ENCODE peak calls at places on chromosomes 5 and 9, in seven cellular contexts. One of them, this sample, is unnamed.

GRCh38 chr5:179795049-179795862 is 1.5 kb downstream of the LTC4S start:
- DNase-seq in brain microvascular endothelial cell: no peak
- DNase-seq in CD4-positive, alpha-beta memory T cell: no peak
- DNase-seq in GM04503: no peak
- DNase-seq in nucleus accumbens: no peak
- DNase-seq in AG09319: no peak
- DNase-seq in stimulated activated CD4-positive, alpha-beta T cell treated with anti-CD3 and anti-CD28 coated beads, Interleukin-15, amount 100 ng/mL, for 48 hours: no peak
- DNase-seq in this sample: no peak

GRCh38 chr5:120582635-120583034 is 118.5 kb downstream of the PRR16 start:
- DNase-seq in brain microvascular endothelial cell: no peak
- DNase-seq in nucleus accumbens: no peak
- DNase-seq in AG09319: no peak
- DNase-seq in stimulated activated CD4-positive, alpha-beta T cell treated with anti-CD3 and anti-CD28 coated beads, Interleukin-15, amount 100 ng/mL, for 48 hours: no peak
- DNase-seq in GM04503: no peak
- DNase-seq in CD4-positive, alpha-beta memory T cell: no peak
- DNase-seq in this sample: no peak

GRCh38 chr9:96875460-96876142 is 21.3 kb upstream of the ZNF782 start:
- DNase-seq in GM04503: no peak
- DNase-seq in brain microvascular endothelial cell: peak; percentile 74
- DNase-seq in nucleus accumbens: peak; percentile 66
- DNase-seq in AG09319: no peak
- DNase-seq in stimulated activated CD4-positive, alpha-beta T cell treated with anti-CD3 and anti-CD28 coated beads, Interleukin-15, amount 100 ng/mL, for 48 hours: peak; percentile 46
- DNase-seq in CD4-positive, alpha-beta memory T cell: peak; percentile 15
- DNase-seq in this sample: peak; percentile 92

GRCh38 chr5:68071731-68072130 is 143.8 kb upstream of the PIK3R1 start:
- DNase-seq in stimulated activated CD4-positive, alpha-beta T cell treated with anti-CD3 and anti-CD28 coated beads, Interleukin-15, amount 100 ng/mL, for 48 hours: no peak
- DNase-seq in nucleus accumbens: no peak
- DNase-seq in GM04503: no peak
- DNase-seq in CD4-positive, alpha-beta memory T cell: no peak
- DNase-seq in AG09319: no peak
- DNase-seq in brain microvascular endothelial cell: no peak
- DNase-seq in this sample: peak; percentile 9

GRCh38 chr9:80410106-80410505 is 838.3 kb downstream of the TLE4 start:
- DNase-seq in brain microvascular endothelial cell: peak; percentile 43
- DNase-seq in stimulated activated CD4-positive, alpha-beta T cell treated with anti-CD3 and anti-CD28 coated beads, Interleukin-15, amount 100 ng/mL, for 48 hours: no peak
- DNase-seq in AG09319: no peak
- DNase-seq in GM04503: no peak
- DNase-seq in CD4-positive, alpha-beta memory T cell: no peak
- DNase-seq in nucleus accumbens: peak; percentile 4
- DNase-seq in this sample: no peak

GRCh38 chr5:93746406-93747056 is 5.1 kb upstream of the POU5F2 start:
- DNase-seq in nucleus accumbens: no peak
- DNase-seq in AG09319: no peak
- DNase-seq in CD4-positive, alpha-beta memory T cell: no peak
- DNase-seq in brain microvascular endothelial cell: peak; percentile 28
- DNase-seq in stimulated activated CD4-positive, alpha-beta T cell treated with anti-CD3 and anti-CD28 coated beads, Interleukin-15, amount 100 ng/mL, for 48 hours: no peak
- DNase-seq in GM04503: no peak
- DNase-seq in this sample: no peak

GRCh38 chr9:121748080-121748479 is 96.6 kb downstream of the DAB2IP start:
- DNase-seq in AG09319: no peak
- DNase-seq in nucleus accumbens: no peak
- DNase-seq in stimulated activated CD4-positive, alpha-beta T cell treated with anti-CD3 and anti-CD28 coated beads, Interleukin-15, amount 100 ng/mL, for 48 hours: no peak
- DNase-seq in brain microvascular endothelial cell: peak; percentile 16
- DNase-seq in GM04503: no peak
- DNase-seq in CD4-positive, alpha-beta memory T cell: no peak
- DNase-seq in this sample: no peak

GRCh38 chr5:168747987-168748777 is 169.0 kb upstream of the PANK3 start:
- DNase-seq in nucleus accumbens: no peak
- DNase-seq in GM04503: no peak
- DNase-seq in CD4-positive, alpha-beta memory T cell: no peak
- DNase-seq in brain microvascular endothelial cell: no peak
- DNase-seq in AG09319: no peak
- DNase-seq in stimulated activated CD4-positive, alpha-beta T cell treated with anti-CD3 and anti-CD28 coated beads, Interleukin-15, amount 100 ng/mL, for 48 hours: peak; percentile 55
- DNase-seq in this sample: peak; percentile 79

GRCh38 chr9:76593011-76593347 is 134.0 kb downstream of the GCNT1 start:
- DNase-seq in GM04503: no peak
- DNase-seq in brain microvascular endothelial cell: no peak
- DNase-seq in CD4-positive, alpha-beta memory T cell: no peak
- DNase-seq in AG09319: no peak
- DNase-seq in nucleus accumbens: no peak
- DNase-seq in stimulated activated CD4-positive, alpha-beta T cell treated with anti-CD3 and anti-CD28 coated beads, Interleukin-15, amount 100 ng/mL, for 48 hours: no peak
- DNase-seq in this sample: no peak

GRCh38 chr9:15403155-15403554 is 19.5 kb upstream of the SNAPC3 start:
- DNase-seq in brain microvascular endothelial cell: no peak
- DNase-seq in AG09319: no peak
- DNase-seq in GM04503: no peak
- DNase-seq in nucleus accumbens: no peak
- DNase-seq in CD4-positive, alpha-beta memory T cell: no peak
- DNase-seq in stimulated activated CD4-positive, alpha-beta T cell treated with anti-CD3 and anti-CD28 coated beads, Interleukin-15, amount 100 ng/mL, for 48 hours: no peak
- DNase-seq in this sample: peak; percentile 62

GRCh38 chr9:89877051-89878002 is 272.5 kb downstream of the GADD45G start:
- DNase-seq in GM04503: no peak
- DNase-seq in brain microvascular endothelial cell: no peak
- DNase-seq in nucleus accumbens: no peak
- DNase-seq in AG09319: no peak
- DNase-seq in CD4-positive, alpha-beta memory T cell: no peak
- DNase-seq in stimulated activated CD4-positive, alpha-beta T cell treated with anti-CD3 and anti-CD28 coated beads, Interleukin-15, amount 100 ng/mL, for 48 hours: no peak
- DNase-seq in this sample: no peak

GRCh38 chr5:151157426-151158286 is at the start of gene ANXA6:
- DNase-seq in nucleus accumbens: peak; percentile 80
- DNase-seq in GM04503: no peak
- DNase-seq in AG09319: no peak
- DNase-seq in CD4-positive, alpha-beta memory T cell: peak; percentile 71
- DNase-seq in brain microvascular endothelial cell: peak; percentile 72
- DNase-seq in stimulated activated CD4-positive, alpha-beta T cell treated with anti-CD3 and anti-CD28 coated beads, Interleukin-15, amount 100 ng/mL, for 48 hours: peak; percentile 62
- DNase-seq in this sample: peak; percentile 66

GRCh38 chr5:6125781-6126180 is 252.6 kb downstream of the MED10 start:
- DNase-seq in nucleus accumbens: no peak
- DNase-seq in stimulated activated CD4-positive, alpha-beta T cell treated with anti-CD3 and anti-CD28 coated beads, Interleukin-15, amount 100 ng/mL, for 48 hours: no peak
- DNase-seq in AG09319: no peak
- DNase-seq in CD4-positive, alpha-beta memory T cell: no peak
- DNase-seq in brain microvascular endothelial cell: peak; percentile 1
- DNase-seq in GM04503: no peak
- DNase-seq in this sample: no peak

GRCh38 chr9:110573305-110573704 is 6.2 kb downstream of the SVEP1 start:
- DNase-seq in GM04503: no peak
- DNase-seq in nucleus accumbens: no peak
- DNase-seq in CD4-positive, alpha-beta memory T cell: no peak
- DNase-seq in AG09319: no peak
- DNase-seq in stimulated activated CD4-positive, alpha-beta T cell treated with anti-CD3 and anti-CD28 coated beads, Interleukin-15, amount 100 ng/mL, for 48 hours: no peak
- DNase-seq in brain microvascular endothelial cell: no peak
- DNase-seq in this sample: no peak

GRCh38 chr5:5340206-5340729 is 82.2 kb upstream of the ICE1 start:
- DNase-seq in CD4-positive, alpha-beta memory T cell: no peak
- DNase-seq in stimulated activated CD4-positive, alpha-beta T cell treated with anti-CD3 and anti-CD28 coated beads, Interleukin-15, amount 100 ng/mL, for 48 hours: no peak
- DNase-seq in nucleus accumbens: peak; percentile 45
- DNase-seq in AG09319: peak; percentile 69
- DNase-seq in GM04503: peak; percentile 84
- DNase-seq in brain microvascular endothelial cell: peak; percentile 97
- DNase-seq in this sample: peak; percentile 92

GRCh38 chr9:87884578-87885459 is 2.1 kb downstream of the SPATA31E1 start:
- DNase-seq in CD4-positive, alpha-beta memory T cell: no peak
- DNase-seq in nucleus accumbens: no peak
- DNase-seq in stimulated activated CD4-positive, alpha-beta T cell treated with anti-CD3 and anti-CD28 coated beads, Interleukin-15, amount 100 ng/mL, for 48 hours: no peak
- DNase-seq in GM04503: no peak
- DNase-seq in AG09319: no peak
- DNase-seq in brain microvascular endothelial cell: no peak
- DNase-seq in this sample: no peak

GRCh38 chr9:3224931-3225330 is 300.9 kb downstream of the RFX3 start:
- DNase-seq in brain microvascular endothelial cell: no peak
- DNase-seq in GM04503: no peak
- DNase-seq in stimulated activated CD4-positive, alpha-beta T cell treated with anti-CD3 and anti-CD28 coated beads, Interleukin-15, amount 100 ng/mL, for 48 hours: no peak
- DNase-seq in CD4-positive, alpha-beta memory T cell: no peak
- DNase-seq in AG09319: no peak
- DNase-seq in nucleus accumbens: no peak
- DNase-seq in this sample: no peak

GRCh38 chr5:132013711-132014110 is 2.3 kb upstream of the ACSL6 start:
- DNase-seq in stimulated activated CD4-positive, alpha-beta T cell treated with anti-CD3 and anti-CD28 coated beads, Interleukin-15, amount 100 ng/mL, for 48 hours: no peak
- DNase-seq in nucleus accumbens: no peak
- DNase-seq in GM04503: no peak
- DNase-seq in brain microvascular endothelial cell: no peak
- DNase-seq in CD4-positive, alpha-beta memory T cell: no peak
- DNase-seq in AG09319: no peak
- DNase-seq in this sample: no peak

GRCh38 chr5:116289276-116289675 is 204.5 kb downstream of the COMMD10 start:
- DNase-seq in GM04503: no peak
- DNase-seq in AG09319: no peak
- DNase-seq in CD4-positive, alpha-beta memory T cell: no peak
- DNase-seq in brain microvascular endothelial cell: no peak
- DNase-seq in nucleus accumbens: no peak
- DNase-seq in stimulated activated CD4-positive, alpha-beta T cell treated with anti-CD3 and anti-CD28 coated beads, Interleukin-15, amount 100 ng/mL, for 48 hours: no peak
- DNase-seq in this sample: peak; percentile 11

GRCh38 chr5:39716532-39716971 is 291.8 kb upstream of the DAB2 start:
- DNase-seq in brain microvascular endothelial cell: peak; percentile 69
- DNase-seq in GM04503: no peak
- DNase-seq in AG09319: peak; percentile 3
- DNase-seq in CD4-positive, alpha-beta memory T cell: peak; percentile 20
- DNase-seq in stimulated activated CD4-positive, alpha-beta T cell treated with anti-CD3 and anti-CD28 coated beads, Interleukin-15, amount 100 ng/mL, for 48 hours: peak; percentile 2
- DNase-seq in nucleus accumbens: no peak
- DNase-seq in this sample: peak; percentile 93

GRCh38 chr5:98248949-98249348 is 524.5 kb upstream of the RGMB start:
- DNase-seq in stimulated activated CD4-positive, alpha-beta T cell treated with anti-CD3 and anti-CD28 coated beads, Interleukin-15, amount 100 ng/mL, for 48 hours: no peak
- DNase-seq in GM04503: peak; percentile 72
- DNase-seq in nucleus accumbens: no peak
- DNase-seq in brain microvascular endothelial cell: peak; percentile 81
- DNase-seq in CD4-positive, alpha-beta memory T cell: no peak
- DNase-seq in AG09319: peak; percentile 49
- DNase-seq in this sample: no peak

GRCh38 chr5:15452030-15452429 is 48.0 kb upstream of the FBXL7 start:
- DNase-seq in nucleus accumbens: no peak
- DNase-seq in GM04503: no peak
- DNase-seq in brain microvascular endothelial cell: no peak
- DNase-seq in AG09319: no peak
- DNase-seq in stimulated activated CD4-positive, alpha-beta T cell treated with anti-CD3 and anti-CD28 coated beads, Interleukin-15, amount 100 ng/mL, for 48 hours: no peak
- DNase-seq in CD4-positive, alpha-beta memory T cell: no peak
- DNase-seq in this sample: no peak